ENCODE peak calls at places on chromosomes 13 and 19, in ten cellular contexts. F is neural progenitor cell; K is HuH-7; M is endothelial cell; N is left colon; L is activated naive CD8-positive, alpha-beta T cell treated with anti-CD3 and anti-CD28 coated beads for 36 hours; R is AG08395; A is SK-N-DZ; V is fibroblast of the conjunctiva; G is NCI-H526. O is an unnamed sample.

GRCh38 chr13:100875392-100876043 is 200.9 kb upstream of the TMTC4 start:
- DNase-seq in A (no peak), F (no peak), V (peak), M (no peak), R (peak), G (no peak), L (no peak), K (no peak), N (no peak), O (no peak)

GRCh38 chr13:73782781-73783180 is 351.4 kb downstream of the KLF12 start:
- DNase-seq in R (no peak), A (no peak), N (no peak), V (no peak), K (no peak), F (peak), M (no peak), L (no peak), G (no peak), O (no peak)

GRCh38 chr13:109390391-109390790 is 396.0 kb downstream of the IRS2 start:
- DNase-seq in L (no peak), F (no peak), N (no peak), M (no peak), V (no peak), A (no peak), R (no peak), K (no peak), G (no peak), O (no peak)

GRCh38 chr19:2331601-2332246 is 3.2 kb downstream of the SPPL2B start:
- DNase-seq in V (no peak), N (no peak), G (no peak), R (no peak), A (no peak), K (no peak), F (no peak), M (no peak), L (no peak), O (no peak)

GRCh38 chr13:24851546-24851945 is 87.6 kb downstream of the RNF17 start:
- DNase-seq in M (no peak), R (peak), N (no peak), V (no peak), G (no peak), F (no peak), A (no peak), L (no peak), K (no peak), O (no peak)

GRCh38 chr19:16263115-16263839 is 61.3 kb upstream of the KLF2 start:
- DNase-seq in G (no peak), A (no peak), V (no peak), L (no peak), R (no peak), K (no peak), F (no peak), N (no peak), M (no peak), O (no peak)

GRCh38 chr19:10430505-10431253 is 10.3 kb downstream of the PDE4A start:
- DNase-seq in V (no peak), K (peak), R (peak), A (no peak), G (no peak), N (peak), M (no peak), L (no peak), F (peak), O (no peak)

GRCh38 chr19:31541396-31541795 is 192.2 kb upstream of the TSHZ3 start:
- DNase-seq in M (no peak), R (no peak), G (no peak), A (no peak), K (no peak), F (no peak), N (no peak), L (no peak), V (no peak), O (no peak)

GRCh38 chr13:84439108-84439507 is 556.8 kb upstream of the SLITRK1 start:
- DNase-seq in A (no peak), N (no peak), V (no peak), M (no peak), F (no peak), L (no peak), R (no peak), G (no peak), K (no peak), O (no peak)

GRCh38 chr13:101942038-101942437 is 459.8 kb downstream of the FGF14 start:
- DNase-seq in M (peak), L (no peak), N (no peak), A (peak), R (peak), F (peak), G (peak), K (no peak), V (no peak), O (no peak)

GRCh38 chr13:44218501-44219240 is 155.0 kb upstream of the SERP2 start:
- DNase-seq in L (no peak), A (no peak), V (no peak), G (peak), M (no peak), K (no peak), R (no peak), N (peak), F (no peak), O (no peak)

GRCh38 chr19:35045667-35046300 is 4.3 kb downstream of the HPN start:
- DNase-seq in V (no peak), N (no peak), G (no peak), R (peak), M (peak), F (peak), K (peak), L (peak), A (no peak), O (no peak)

GRCh38 chr13:113649212-113649611 is 8.8 kb downstream of the ATP4B start:
- DNase-seq in N (no peak), L (no peak), A (no peak), M (no peak), V (no peak), K (no peak), F (no peak), G (no peak), R (no peak), O (no peak)

GRCh38 chr13:65292488-65292901 is 1937.6 kb downstream of the PCDH9 start:
- DNase-seq in N (no peak), F (peak), G (no peak), K (no peak), L (no peak), V (peak), R (peak), M (no peak), A (peak), O (no peak)

GRCh38 chr13:106569233-106570095 is 1.5 kb upstream of the ARGLU1 start:
- DNase-seq in G (no peak), N (no peak), F (no peak), R (no peak), A (no peak), V (no peak), L (no peak), M (no peak), K (no peak), O (no peak)

GRCh38 chr19:29449371-29449770 is 76.4 kb upstream of the VSTM2B start:
- DNase-seq in M (no peak), F (no peak), K (no peak), A (no peak), L (no peak), V (no peak), N (no peak), G (no peak), R (no peak), O (no peak)

GRCh38 chr13:94464771-94465170 is 14.7 kb downstream of the DCT start:
- DNase-seq in R (no peak), V (no peak), L (no peak), F (no peak), G (no peak), N (no peak), K (no peak), M (no peak), A (no peak), O (no peak)

GRCh38 chr13:51225034-51225433 is 2.8 kb downstream of the FAM124A start:
- DNase-seq in F (no peak), A (no peak), K (no peak), R (no peak), N (no peak), L (no peak), M (no peak), G (no peak), V (no peak), O (no peak)

GRCh38 chr19:42091300-42092266 is 15.6 kb downstream of the ZNF574 start:
- DNase-seq in N (peak), L (no peak), M (no peak), K (no peak), A (no peak), F (no peak), G (no peak), V (no peak), R (peak), O (no peak)

GRCh38 chr13:105996391-105997028 is 539.0 kb downstream of the EFNB2 start:
- DNase-seq in N (no peak), R (no peak), F (no peak), G (no peak), A (no peak), M (no peak), K (no peak), L (no peak), V (no peak), O (no peak)